ENCODE peak calls at places on chromosomes 2 and 18, in four cellular contexts. One of them, this sample, is unnamed.

GRCh38 chr2:109623297-109623696 is 9.1 kb downstream of the SOWAHC start:
- DNase-seq in K562: no peak
- DNase-seq in GM12878: no peak
- DNase-seq in WTC11: no peak
- DNase-seq in this sample: no peak

GRCh38 chr2:211434773-211435172 is 878.4 kb downstream of the CPS1 start:
- DNase-seq in K562: no peak
- DNase-seq in GM12878: no peak
- DNase-seq in WTC11: no peak
- DNase-seq in this sample: no peak

GRCh38 chr2:2045191-2045590 is 285.9 kb downstream of the MYT1L start:
- DNase-seq in WTC11: no peak
- DNase-seq in K562: no peak
- DNase-seq in GM12878: no peak
- DNase-seq in this sample: no peak

GRCh38 chr2:227317834-227318233 is 7.2 kb upstream of the MFF start:
- DNase-seq in K562: no peak
- DNase-seq in WTC11: no peak
- DNase-seq in GM12878: no peak
- DNase-seq in this sample: no peak

GRCh38 chr2:129748653-129749052 is 230.8 kb upstream of the RAB6C start:
- DNase-seq in GM12878: no peak
- DNase-seq in WTC11: no peak
- DNase-seq in K562: no peak
- DNase-seq in this sample: peak

GRCh38 chr2:5365871-5366461 is 326.2 kb upstream of the SOX11 start:
- DNase-seq in K562: peak
- DNase-seq in WTC11: peak
- DNase-seq in GM12878: no peak
- DNase-seq in this sample: peak

GRCh38 chr18:23330423-23330822 is 122.7 kb upstream of the RIOK3 start:
- DNase-seq in K562: no peak
- DNase-seq in GM12878: peak
- DNase-seq in WTC11: no peak
- DNase-seq in this sample: no peak

GRCh38 chr18:2948038-2948437 is 64.9 kb downstream of the LPIN2 start:
- DNase-seq in WTC11: no peak
- DNase-seq in K562: peak
- DNase-seq in GM12878: no peak
- DNase-seq in this sample: peak

GRCh38 chr2:190215620-190216019 is 104.0 kb downstream of the HIBCH start:
- DNase-seq in GM12878: no peak
- DNase-seq in WTC11: no peak
- DNase-seq in K562: no peak
- DNase-seq in this sample: no peak

GRCh38 chr2:201751566-201751965 is 29.2 kb downstream of the ALS2 start:
- DNase-seq in WTC11: no peak
- DNase-seq in K562: no peak
- DNase-seq in GM12878: no peak
- DNase-seq in this sample: no peak

GRCh38 chr18:46623541-46623940 is 33.5 kb downstream of the LOXHD1 start:
- DNase-seq in GM12878: no peak
- DNase-seq in WTC11: no peak
- DNase-seq in K562: no peak
- DNase-seq in this sample: no peak

GRCh38 chr2:240224676-240225075 is 84.2 kb upstream of the OTOS start:
- DNase-seq in K562: no peak
- DNase-seq in WTC11: no peak
- DNase-seq in GM12878: no peak
- DNase-seq in this sample: no peak

GRCh38 chr2:240226672-240227537 is 86.4 kb upstream of the OTOS start:
- DNase-seq in K562: no peak
- DNase-seq in GM12878: no peak
- DNase-seq in WTC11: no peak
- DNase-seq in this sample: no peak

GRCh38 chr2:240225116-240225515 is 84.7 kb upstream of the OTOS start:
- DNase-seq in K562: no peak
- DNase-seq in GM12878: no peak
- DNase-seq in WTC11: no peak
- DNase-seq in this sample: no peak

GRCh38 chr2:240227538-240228428 is 87.3 kb upstream of the OTOS start:
- DNase-seq in WTC11: no peak
- DNase-seq in K562: no peak
- DNase-seq in GM12878: no peak
- DNase-seq in this sample: no peak

GRCh38 chr2:240225660-240226475 is 85.4 kb upstream of the OTOS start:
- DNase-seq in WTC11: no peak
- DNase-seq in K562: no peak
- DNase-seq in GM12878: no peak
- DNase-seq in this sample: no peak
- TF ChIP-seq CBFB in WTC11: no peak
- TF ChIP-seq CBFB in K562: no peak
- TF ChIP-seq CBFB in GM12878: no peak
- TF ChIP-seq CBFB in this sample: no peak

GRCh38 chr18:53943463-53943862 is 281.0 kb downstream of the MBD2 start:
- DNase-seq in WTC11: no peak
- DNase-seq in K562: no peak
- DNase-seq in GM12878: no peak
- DNase-seq in this sample: no peak

GRCh38 chr18:53944721-53945120 is 279.7 kb downstream of the MBD2 start:
- DNase-seq in WTC11: peak
- DNase-seq in GM12878: no peak
- DNase-seq in K562: no peak
- DNase-seq in this sample: no peak

GRCh38 chr18:53950545-53950944 is 273.9 kb downstream of the MBD2 start:
- DNase-seq in K562: no peak
- DNase-seq in GM12878: no peak
- DNase-seq in WTC11: no peak
- DNase-seq in this sample: no peak

GRCh38 chr18:53946561-53946960 is 277.9 kb downstream of the MBD2 start:
- DNase-seq in K562: no peak
- DNase-seq in WTC11: no peak
- DNase-seq in GM12878: no peak
- DNase-seq in this sample: no peak

DNA sequence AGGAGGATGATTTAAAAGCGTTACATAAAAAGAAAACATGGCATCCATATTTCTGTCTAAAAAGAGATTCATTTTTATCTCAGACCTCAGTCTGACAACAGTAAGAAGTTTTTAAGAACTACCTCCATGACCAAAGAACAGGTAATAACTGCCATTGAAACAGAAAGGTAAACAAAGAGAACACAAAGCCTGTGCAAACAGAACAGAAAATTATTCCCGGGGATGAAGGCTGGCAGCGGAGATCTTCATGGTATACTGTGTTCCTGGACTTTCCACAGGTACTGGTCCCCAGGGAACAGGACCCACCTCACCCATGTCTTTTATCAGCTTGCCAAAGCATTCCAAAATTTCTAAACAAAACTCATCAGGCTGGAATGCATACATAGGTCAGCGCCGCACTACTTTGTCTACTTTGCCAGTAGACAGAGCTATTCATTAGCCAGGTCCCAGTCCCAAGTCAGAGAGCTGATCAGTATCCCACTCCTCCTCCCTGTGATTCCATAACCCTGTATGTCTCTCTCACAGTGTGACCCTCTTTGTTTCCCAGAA is 277.3 kb downstream of the MBD2 start:
- DNase-seq in WTC11: no peak
- DNase-seq in K562: no peak
- DNase-seq in GM12878: no peak
- DNase-seq in this sample: peak
- TF ChIP-seq CBFB in WTC11: no peak
- TF ChIP-seq CBFB in K562: no peak
- TF ChIP-seq CBFB in GM12878: no peak
- TF ChIP-seq CBFB in this sample: no peak

GRCh38 chr18:49667462-49667861 is 105.6 kb downstream of the LIPG start:
- DNase-seq in GM12878: no peak
- DNase-seq in K562: no peak
- DNase-seq in WTC11: no peak
- DNase-seq in this sample: no peak

GRCh38 chr18:49666045-49666444 is 104.2 kb downstream of the LIPG start:
- DNase-seq in GM12878: no peak
- DNase-seq in WTC11: no peak
- DNase-seq in K562: no peak
- DNase-seq in this sample: no peak

GRCh38 chr18:49672853-49673252 is 111.0 kb downstream of the LIPG start:
- DNase-seq in K562: no peak
- DNase-seq in WTC11: no peak
- DNase-seq in GM12878: no peak
- DNase-seq in this sample: no peak

GRCh38 chr18:49668583-49669290 is 106.9 kb downstream of the LIPG start:
- DNase-seq in K562: no peak
- DNase-seq in WTC11: peak
- DNase-seq in GM12878: no peak
- DNase-seq in this sample: peak

DNA sequence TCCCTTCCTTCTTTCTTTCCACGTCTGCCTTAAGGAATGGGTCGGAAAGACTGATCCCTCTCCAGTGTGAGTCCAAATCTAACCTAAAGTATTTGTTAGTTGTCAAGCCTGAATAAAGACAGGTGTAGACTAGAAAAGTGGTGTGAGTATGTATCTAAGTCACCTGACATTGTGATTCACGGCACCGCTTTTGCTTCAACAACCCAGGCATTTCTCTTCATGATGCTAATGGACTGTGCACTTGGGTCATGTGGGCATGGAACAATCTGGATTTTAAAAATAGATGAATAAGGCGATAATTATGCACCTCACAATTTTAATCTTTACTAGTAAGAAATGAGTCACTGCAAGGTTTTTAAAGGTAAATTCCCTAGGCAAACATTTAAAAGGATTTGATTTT is 107.5 kb downstream of the LIPG start:
- DNase-seq in K562: no peak
- DNase-seq in GM12878: no peak
- DNase-seq in WTC11: no peak
- DNase-seq in this sample: no peak
- TF ChIP-seq CBFB in K562: no peak
- TF ChIP-seq CBFB in GM12878: no peak
- TF ChIP-seq CBFB in WTC11: no peak
- TF ChIP-seq CBFB in this sample: no peak

DNA sequence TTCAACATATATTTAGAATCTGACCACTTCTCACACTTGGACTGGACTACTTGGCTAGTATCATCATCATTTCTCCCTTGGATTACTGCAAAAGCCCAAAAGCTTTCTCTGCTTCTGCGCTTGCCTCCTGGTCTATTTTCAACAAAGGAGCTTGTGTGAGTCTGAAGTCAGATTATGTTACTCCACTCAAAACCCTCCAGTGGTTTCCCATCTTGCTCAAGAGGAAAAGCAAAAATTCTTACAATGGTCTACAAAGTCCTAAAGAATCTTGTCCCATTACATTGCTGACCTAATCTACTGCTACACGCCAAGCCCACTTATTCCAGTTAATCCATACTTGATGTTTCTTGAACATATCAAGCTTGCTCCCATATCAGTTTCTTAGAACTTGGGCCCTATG is 9.6 kb downstream of the PREPL start:
- DNase-seq in WTC11: no peak
- DNase-seq in K562: no peak
- DNase-seq in GM12878: no peak
- DNase-seq in this sample: no peak
- TF ChIP-seq CBFB in WTC11: no peak
- TF ChIP-seq CBFB in K562: no peak
- TF ChIP-seq CBFB in GM12878: no peak
- TF ChIP-seq CBFB in this sample: no peak

GRCh38 chr2:70934981-70935380 is 719 bp upstream of the ATP6V1B1 start:
- DNase-seq in K562: no peak
- DNase-seq in WTC11: no peak
- DNase-seq in GM12878: no peak
- DNase-seq in this sample: no peak

GRCh38 chr2:70936979-70937811 is 1.5 kb downstream of the ATP6V1B1 start:
- DNase-seq in K562: no peak
- DNase-seq in WTC11: no peak
- DNase-seq in GM12878: no peak
- DNase-seq in this sample: no peak

GRCh38 chr2:70935468-70936164 is at the start of gene ATP6V1B1:
- DNase-seq in WTC11: peak
- DNase-seq in K562: no peak
- DNase-seq in GM12878: no peak
- DNase-seq in this sample: peak

GRCh38 chr2:70937866-70938579 is 2.3 kb downstream of the ATP6V1B1 start:
- DNase-seq in GM12878: no peak
- DNase-seq in K562: no peak
- DNase-seq in WTC11: no peak
- DNase-seq in this sample: peak

GRCh38 chr2:70936165-70936978 is 672 bp downstream of the ATP6V1B1 start:
- DNase-seq in WTC11: no peak
- DNase-seq in GM12878: no peak
- DNase-seq in K562: no peak
- DNase-seq in this sample: no peak
- TF ChIP-seq CBFB in WTC11: no peak
- TF ChIP-seq CBFB in GM12878: no peak
- TF ChIP-seq CBFB in K562: no peak
- TF ChIP-seq CBFB in this sample: no peak

This sample was measured in HepG2.